ENCODE peak calls at places on chromosomes 5 and 9, in seven cellular contexts. One of them, this sample, is unnamed.

GRCh38 chr5:124948062-124948753 is 201.8 kb upstream of the ZNF608 start:
- DNase-seq in right cardiac atrium: no peak
- DNase-seq in thoracic aorta: no peak
- DNase-seq in adrenal gland: peak
- DNase-seq in CD4-positive, alpha-beta memory T cell: no peak
- DNase-seq in tibial nerve: peak
- DNase-seq in SJSA1: no peak
- DNase-seq in this sample: no peak

GRCh38 chr9:89178162-89179120 is at the start of gene SHC3:
- DNase-seq in right cardiac atrium: peak
- DNase-seq in thoracic aorta: no peak
- DNase-seq in adrenal gland: no peak
- DNase-seq in CD4-positive, alpha-beta memory T cell: no peak
- DNase-seq in tibial nerve: no peak
- DNase-seq in SJSA1: no peak
- DNase-seq in this sample: no peak

GRCh38 chr5:151221574-151221973 is 2.3 kb downstream of the CCDC69 start:
- DNase-seq in right cardiac atrium: no peak
- DNase-seq in thoracic aorta: no peak
- DNase-seq in adrenal gland: peak
- DNase-seq in CD4-positive, alpha-beta memory T cell: no peak
- DNase-seq in tibial nerve: no peak
- DNase-seq in SJSA1: no peak
- DNase-seq in this sample: no peak

GRCh38 chr5:542693-543311 is 18.6 kb upstream of the SLC9A3 start:
- DNase-seq in right cardiac atrium: peak
- DNase-seq in thoracic aorta: no peak
- DNase-seq in adrenal gland: no peak
- DNase-seq in CD4-positive, alpha-beta memory T cell: no peak
- DNase-seq in tibial nerve: no peak
- DNase-seq in SJSA1: peak
- DNase-seq in this sample: no peak

GRCh38 chr9:73114958-73115357 is 36.7 kb upstream of the ANXA1 start:
- DNase-seq in right cardiac atrium: no peak
- DNase-seq in thoracic aorta: no peak
- DNase-seq in adrenal gland: no peak
- DNase-seq in CD4-positive, alpha-beta memory T cell: no peak
- DNase-seq in tibial nerve: no peak
- DNase-seq in SJSA1: no peak
- DNase-seq in this sample: no peak

GRCh38 chr5:123438902-123439301 is 15.7 kb upstream of the CEP120 start:
- DNase-seq in right cardiac atrium: no peak
- DNase-seq in thoracic aorta: no peak
- DNase-seq in adrenal gland: no peak
- DNase-seq in CD4-positive, alpha-beta memory T cell: no peak
- DNase-seq in tibial nerve: no peak
- DNase-seq in SJSA1: no peak
- DNase-seq in this sample: no peak

GRCh38 chr5:116062352-116062751 is 22.5 kb upstream of the COMMD10 start:
- DNase-seq in right cardiac atrium: no peak
- DNase-seq in thoracic aorta: no peak
- DNase-seq in adrenal gland: no peak
- DNase-seq in CD4-positive, alpha-beta memory T cell: no peak
- DNase-seq in tibial nerve: no peak
- DNase-seq in SJSA1: no peak
- DNase-seq in this sample: no peak

GRCh38 chr5:132979367-132979935 is 16.0 kb upstream of the AFF4 start:
- DNase-seq in right cardiac atrium: no peak
- DNase-seq in thoracic aorta: no peak
- DNase-seq in adrenal gland: no peak
- DNase-seq in CD4-positive, alpha-beta memory T cell: no peak
- DNase-seq in tibial nerve: no peak
- DNase-seq in SJSA1: peak
- DNase-seq in this sample: peak

GRCh38 chr9:74102702-74103101 is 394.4 kb upstream of the RORB start:
- DNase-seq in right cardiac atrium: no peak
- DNase-seq in thoracic aorta: no peak
- DNase-seq in adrenal gland: no peak
- DNase-seq in CD4-positive, alpha-beta memory T cell: no peak
- DNase-seq in tibial nerve: no peak
- DNase-seq in SJSA1: no peak
- DNase-seq in this sample: no peak

GRCh38 chr5:43367909-43368648 is 44.1 kb downstream of the CCL28 start:
- DNase-seq in right cardiac atrium: no peak
- DNase-seq in thoracic aorta: no peak
- DNase-seq in adrenal gland: no peak
- DNase-seq in CD4-positive, alpha-beta memory T cell: no peak
- DNase-seq in tibial nerve: no peak
- DNase-seq in SJSA1: no peak
- DNase-seq in this sample: no peak

GRCh38 chr9:72947987-72948465 is 4.8 kb downstream of the ALDH1A1 start:
- DNase-seq in right cardiac atrium: no peak
- DNase-seq in thoracic aorta: no peak
- DNase-seq in adrenal gland: no peak
- DNase-seq in CD4-positive, alpha-beta memory T cell: no peak
- DNase-seq in tibial nerve: no peak
- DNase-seq in SJSA1: no peak
- DNase-seq in this sample: no peak

GRCh38 chr9:93178851-93179786 is 4.8 kb upstream of the WNK2 start:
- DNase-seq in right cardiac atrium: peak
- DNase-seq in thoracic aorta: no peak
- DNase-seq in adrenal gland: no peak
- DNase-seq in CD4-positive, alpha-beta memory T cell: no peak
- DNase-seq in tibial nerve: no peak
- DNase-seq in SJSA1: no peak
- DNase-seq in this sample: no peak

GRCh38 chr5:147901555-147901954 is 4.8 kb downstream of the C5orf46 start:
- DNase-seq in right cardiac atrium: no peak
- DNase-seq in thoracic aorta: peak
- DNase-seq in adrenal gland: no peak
- DNase-seq in CD4-positive, alpha-beta memory T cell: no peak
- DNase-seq in tibial nerve: no peak
- DNase-seq in SJSA1: peak
- DNase-seq in this sample: no peak

GRCh38 chr9:13386935-13387667 is 107.6 kb upstream of the MPDZ start:
- DNase-seq in right cardiac atrium: no peak
- DNase-seq in thoracic aorta: no peak
- DNase-seq in adrenal gland: no peak
- DNase-seq in CD4-positive, alpha-beta memory T cell: no peak
- DNase-seq in tibial nerve: no peak
- DNase-seq in SJSA1: no peak
- DNase-seq in this sample: no peak

GRCh38 chr9:13380903-13381302 is 101.4 kb upstream of the MPDZ start:
- DNase-seq in right cardiac atrium: no peak
- DNase-seq in thoracic aorta: no peak
- DNase-seq in adrenal gland: no peak
- DNase-seq in CD4-positive, alpha-beta memory T cell: no peak
- DNase-seq in tibial nerve: no peak
- DNase-seq in SJSA1: no peak
- DNase-seq in this sample: no peak

GRCh38 chr9:13382595-13382994 is 103.1 kb upstream of the MPDZ start:
- DNase-seq in right cardiac atrium: no peak
- DNase-seq in thoracic aorta: no peak
- DNase-seq in adrenal gland: no peak
- DNase-seq in CD4-positive, alpha-beta memory T cell: no peak
- DNase-seq in tibial nerve: no peak
- DNase-seq in SJSA1: no peak
- DNase-seq in this sample: no peak

GRCh38 chr9:13386324-13386723 is 106.8 kb upstream of the MPDZ start:
- DNase-seq in right cardiac atrium: no peak
- DNase-seq in thoracic aorta: no peak
- DNase-seq in adrenal gland: no peak
- DNase-seq in CD4-positive, alpha-beta memory T cell: no peak
- DNase-seq in tibial nerve: no peak
- DNase-seq in SJSA1: no peak
- DNase-seq in this sample: no peak

GRCh38 chr9:13383216-13383615 is 103.7 kb upstream of the MPDZ start:
- DNase-seq in right cardiac atrium: no peak
- DNase-seq in thoracic aorta: no peak
- DNase-seq in adrenal gland: no peak
- DNase-seq in CD4-positive, alpha-beta memory T cell: no peak
- DNase-seq in tibial nerve: no peak
- DNase-seq in SJSA1: no peak
- DNase-seq in this sample: no peak
- H3K27ac ChIP-seq in right cardiac atrium: no peak
- H3K27ac ChIP-seq in thoracic aorta: no peak
- H3K27ac ChIP-seq in adrenal gland: no peak
- H3K27ac ChIP-seq in CD4-positive, alpha-beta memory T cell: no peak
- H3K27ac ChIP-seq in tibial nerve: no peak
- H3K27ac ChIP-seq in SJSA1: no peak
- H3K27ac ChIP-seq in this sample: no peak

GRCh38 chr9:135201711-135202110 is 114.2 kb downstream of the OLFM1 start:
- DNase-seq in right cardiac atrium: no peak
- DNase-seq in thoracic aorta: no peak
- DNase-seq in adrenal gland: no peak
- DNase-seq in CD4-positive, alpha-beta memory T cell: no peak
- DNase-seq in tibial nerve: no peak
- DNase-seq in SJSA1: no peak
- DNase-seq in this sample: no peak
- H3K27ac ChIP-seq in right cardiac atrium: no peak
- H3K27ac ChIP-seq in thoracic aorta: no peak
- H3K27ac ChIP-seq in adrenal gland: no peak
- H3K27ac ChIP-seq in CD4-positive, alpha-beta memory T cell: no peak
- H3K27ac ChIP-seq in tibial nerve: no peak
- H3K27ac ChIP-seq in SJSA1: no peak
- H3K27ac ChIP-seq in this sample: no peak

GRCh38 chr5:93250431-93250830 is 330.6 kb downstream of the NR2F1-AS1 start:
- DNase-seq in right cardiac atrium: no peak
- DNase-seq in thoracic aorta: no peak
- DNase-seq in adrenal gland: no peak
- DNase-seq in CD4-positive, alpha-beta memory T cell: no peak
- DNase-seq in tibial nerve: no peak
- DNase-seq in SJSA1: no peak
- DNase-seq in this sample: no peak
- H3K27ac ChIP-seq in right cardiac atrium: no peak
- H3K27ac ChIP-seq in thoracic aorta: no peak
- H3K27ac ChIP-seq in adrenal gland: peak
- H3K27ac ChIP-seq in CD4-positive, alpha-beta memory T cell: no peak
- H3K27ac ChIP-seq in tibial nerve: peak
- H3K27ac ChIP-seq in SJSA1: no peak
- H3K27ac ChIP-seq in this sample: no peak

GRCh38 chr5:158758666-158759065 is 341.1 kb downstream of the EBF1 start:
- DNase-seq in right cardiac atrium: no peak
- DNase-seq in thoracic aorta: no peak
- DNase-seq in adrenal gland: no peak
- DNase-seq in CD4-positive, alpha-beta memory T cell: no peak
- DNase-seq in tibial nerve: no peak
- DNase-seq in SJSA1: no peak
- DNase-seq in this sample: no peak
- H3K27ac ChIP-seq in right cardiac atrium: no peak
- H3K27ac ChIP-seq in thoracic aorta: no peak
- H3K27ac ChIP-seq in adrenal gland: no peak
- H3K27ac ChIP-seq in CD4-positive, alpha-beta memory T cell: no peak
- H3K27ac ChIP-seq in tibial nerve: peak
- H3K27ac ChIP-seq in SJSA1: no peak
- H3K27ac ChIP-seq in this sample: no peak

DNA sequence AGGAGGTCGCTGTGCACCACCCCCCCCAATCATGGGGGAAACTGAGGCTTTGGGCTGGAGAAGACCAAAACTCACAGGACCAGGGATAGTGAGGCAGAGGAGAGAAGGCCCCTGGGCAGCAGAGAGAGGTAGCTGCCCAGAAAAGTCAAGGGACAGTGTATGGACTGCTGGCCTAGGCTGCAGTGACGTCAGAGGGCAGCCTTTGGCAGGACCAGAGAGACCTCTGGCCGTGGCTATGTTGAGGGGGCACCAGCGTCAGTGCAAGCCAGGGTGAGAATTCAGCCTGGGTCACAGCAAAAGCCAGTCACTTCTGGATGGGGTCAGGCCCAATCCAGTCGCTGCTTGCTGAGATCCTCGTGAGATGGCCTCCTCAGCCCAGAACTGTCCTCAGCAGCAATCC is 26.5 kb downstream of the FLT4 start:
- DNase-seq in right cardiac atrium: peak
- DNase-seq in thoracic aorta: no peak
- DNase-seq in adrenal gland: no peak
- DNase-seq in CD4-positive, alpha-beta memory T cell: no peak
- DNase-seq in tibial nerve: no peak
- DNase-seq in SJSA1: no peak
- DNase-seq in this sample: no peak
- H3K27ac ChIP-seq in right cardiac atrium: no peak
- H3K27ac ChIP-seq in thoracic aorta: no peak
- H3K27ac ChIP-seq in adrenal gland: no peak
- H3K27ac ChIP-seq in CD4-positive, alpha-beta memory T cell: no peak
- H3K27ac ChIP-seq in tibial nerve: no peak
- H3K27ac ChIP-seq in SJSA1: no peak
- H3K27ac ChIP-seq in this sample: no peak

DNA sequence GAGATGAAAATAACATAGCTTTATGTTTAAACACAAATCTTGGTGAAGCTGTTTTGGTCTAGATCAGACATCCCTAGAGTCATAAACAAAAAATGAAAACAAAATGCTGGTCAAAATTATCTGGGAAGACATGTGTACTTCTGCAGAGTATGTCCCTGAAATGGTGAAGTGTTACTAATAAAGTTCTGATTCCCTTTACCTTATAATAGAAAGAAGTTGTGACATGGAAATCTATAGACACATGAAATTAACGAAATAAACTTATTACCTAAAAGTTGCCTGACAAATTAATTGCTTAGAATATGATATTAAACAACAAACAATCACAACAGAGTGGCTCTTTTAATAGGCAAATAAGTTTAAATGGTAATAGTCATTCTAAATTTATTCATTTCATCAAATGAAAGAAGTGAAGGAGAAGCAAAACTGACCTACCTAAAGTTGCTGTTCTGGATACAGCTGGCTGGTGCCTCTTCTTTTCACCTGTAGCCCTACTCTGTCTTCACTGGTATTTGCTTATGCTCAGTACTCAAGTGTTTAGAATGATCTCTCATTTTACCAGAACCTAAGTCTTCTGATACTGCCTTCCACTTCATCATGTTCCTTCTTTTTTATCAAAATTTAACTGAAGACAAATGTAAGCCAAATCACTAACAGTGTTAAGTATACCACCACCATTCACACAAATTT is 38.8 kb downstream of the FNIP1 start:
- DNase-seq in right cardiac atrium: no peak
- DNase-seq in thoracic aorta: no peak
- DNase-seq in adrenal gland: no peak
- DNase-seq in CD4-positive, alpha-beta memory T cell: no peak
- DNase-seq in tibial nerve: no peak
- DNase-seq in SJSA1: no peak
- DNase-seq in this sample: no peak
- H3K27ac ChIP-seq in right cardiac atrium: peak
- H3K27ac ChIP-seq in thoracic aorta: no peak
- H3K27ac ChIP-seq in adrenal gland: no peak
- H3K27ac ChIP-seq in CD4-positive, alpha-beta memory T cell: no peak
- H3K27ac ChIP-seq in tibial nerve: no peak
- H3K27ac ChIP-seq in SJSA1: no peak
- H3K27ac ChIP-seq in this sample: no peak